ENCODE peak calls at places on chromosomes 7 and 10, in ten cellular contexts. S is astrocyte of the spinal cord; B is RWPE1; U is activated naive CD8-positive, alpha-beta T cell treated with anti-CD3 and anti-CD28 coated beads for 36 hours; X is cardiac muscle cell; Z is spleen; Q is cardiac fibroblast; Y is transverse colon; K is mesendoderm; O is amniotic stem cell. E is an unnamed sample.

GRCh38 chr10:113959383-113959760 is 84.3 kb upstream of the ADRB1 start:
- DNase-seq in Q (no peak), Y (peak; percentile 84), K (no peak), U (no peak), O (no peak), S (no peak), B (no peak), X (no peak), Z (no peak), E (no peak)

GRCh38 chr7:73734619-73735525 is 3.7 kb downstream of the ABHD11 start:
- DNase-seq in X (peak; percentile 86), Z (peak; percentile 93), Q (peak; percentile 91), O (peak; percentile 23), K (peak; percentile 94), Y (peak; percentile 94), U (peak; percentile 83), S (peak; percentile 68), B (peak; percentile 84), E (peak; percentile 44)

GRCh38 chr7:53661645-53662217 is 626.3 kb downstream of the POM121L12 start:
- DNase-seq in U (no peak), O (no peak), Y (no peak), X (no peak), Q (no peak), B (no peak), S (no peak), K (no peak), Z (no peak), E (no peak)

GRCh38 chr7:141477866-141478265 is 73.3 kb upstream of the AGK start:
- DNase-seq in Y (no peak), K (no peak), Z (no peak), U (no peak), X (no peak), B (no peak), S (no peak), Q (no peak), O (no peak), E (no peak)

GRCh38 chr10:62268027-62268398 is 631 bp downstream of the RTKN2 start:
- DNase-seq in X (no peak), U (no peak), Y (no peak), K (no peak), Q (no peak), S (no peak), O (no peak), B (peak; percentile 3), Z (no peak), E (no peak)

GRCh38 chr10:124325998-124326636 is 92.6 kb downstream of the OAT start:
- DNase-seq in U (no peak), O (no peak), Q (no peak), X (no peak), Y (no peak), S (no peak), K (no peak), Z (peak; percentile 71), B (no peak), E (no peak)

GRCh38 chr10:42691361-42692120 is 53.2 kb upstream of the ZNF33B start:
- DNase-seq in K (no peak), U (no peak), O (no peak), X (no peak), B (peak; percentile 6), Q (no peak), Z (no peak), Y (no peak), S (no peak), E (no peak)

GRCh38 chr7:153522261-153522660 is 529.9 kb upstream of the DPP6 start:
- DNase-seq in B (no peak), Q (no peak), Z (no peak), X (no peak), O (no peak), S (no peak), U (no peak), K (no peak), Y (peak; percentile 28), E (no peak)

GRCh38 chr10:101507828-101508227 is 80.2 kb downstream of the POLL start:
- DNase-seq in Z (no peak), Q (no peak), U (no peak), O (no peak), X (no peak), B (no peak), Y (no peak), S (no peak), K (no peak), E (no peak)

GRCh38 chr10:133012573-133013359 is 70.4 kb upstream of the CFAP46 start:
- DNase-seq in K (no peak), X (no peak), Z (peak; percentile 89), Q (no peak), O (no peak), Y (peak; percentile 16), S (no peak), B (no peak), U (no peak), E (no peak)

GRCh38 chr7:139523199-139523941 is at the start of gene CLEC2L:
- DNase-seq in O (no peak), X (no peak), Q (no peak), K (peak; percentile 26), Z (no peak), Y (no peak), B (peak; percentile 4), S (no peak), U (peak; percentile 26), E (no peak)

GRCh38 chr7:2460641-2461040 is 15.6 kb downstream of the GRIFIN start:
- DNase-seq in Z (no peak), Q (no peak), U (no peak), Y (no peak), K (no peak), B (no peak), O (no peak), S (no peak), X (no peak), E (no peak)

E was measured in astrocyte of the cerebellum.